ENCODE peak calls at places on chromosomes 6 and 20, in four cellular contexts. N is colonic mucosa, O is IMR-90, X is GM23248. P is an unnamed sample.

GRCh38 chr20:62317167-62317655 is 14.4 kb downstream of the ADRM1 start:
- DNase-seq in O (no peak), N (no peak), X (no peak), P (no peak)

GRCh38 chr6:36386495-36387439 is 702 bp downstream of the ETV7 start:
- DNase-seq in O (peak), N (peak), X (peak), P (peak)

GRCh38 chr6:161353208-161353613 is 79.3 kb upstream of the AGPAT4 start:
- DNase-seq in N (no peak), X (peak), O (no peak), P (peak)

GRCh38 chr6:5731435-5731834 is 275.3 kb downstream of the NRN1 start:
- DNase-seq in O (no peak), X (no peak), N (no peak), P (no peak)

GRCh38 chr6:37100740-37101139 is 69.2 kb upstream of the PIM1 start:
- DNase-seq in O (no peak), X (no peak), N (no peak), P (no peak)

GRCh38 chr6:51057296-51057695 is 238.6 kb downstream of the TFAP2B start:
- DNase-seq in O (no peak), X (no peak), N (no peak), P (no peak)

GRCh38 chr6:149088361-149088760 is 229.2 kb upstream of the TAB2 start:
- DNase-seq in X (no peak), O (no peak), N (no peak), P (no peak)

GRCh38 chr6:169960891-169961611 is 209.6 kb downstream of the ERMARD start:
- DNase-seq in X (peak), O (no peak), N (peak), P (no peak)

GRCh38 chr6:6283747-6284146 is 36.7 kb downstream of the F13A1 start:
- DNase-seq in N (no peak), X (no peak), O (no peak), P (no peak)

GRCh38 chr20:15889073-15889923 is 684.0 kb downstream of the KIF16B start:
- DNase-seq in N (no peak), X (no peak), O (no peak), P (no peak)

GRCh38 chr20:55271370-55271769 is 733.9 kb downstream of the CBLN4 start:
- DNase-seq in N (no peak), X (no peak), O (no peak), P (no peak)

GRCh38 chr20:52033313-52033712 is 158.3 kb downstream of the ZFP64 start:
- DNase-seq in X (no peak), O (peak), N (no peak), P (no peak)

GRCh38 chr6:105794263-105794662 is 291.9 kb upstream of the PRDM1 start:
- DNase-seq in N (peak), O (no peak), X (peak), P (no peak)

GRCh38 chr20:32877507-32877906 is 18.8 kb downstream of the EFCAB8 start:
- DNase-seq in O (peak), X (no peak), N (no peak), P (peak)

GRCh38 chr20:34516874-34517542 is 786 bp downstream of the DYNLRB1 start:
- DNase-seq in N (peak), X (peak), O (no peak), P (no peak)

GRCh38 chr6:24307881-24308280 is 50.0 kb downstream of the DCDC2 start:
- DNase-seq in N (no peak), X (peak), O (no peak), P (no peak)

GRCh38 chr6:137717074-137718073 is 149.7 kb upstream of the TNFAIP3 start:
- DNase-seq in O (no peak), N (no peak), X (no peak), P (peak)

GRCh38 chr6:69018911-69019310 is 383.8 kb downstream of the ADGRB3 start:
- DNase-seq in O (no peak), X (no peak), N (no peak), P (no peak)

GRCh38 chr6:133964052-133964451 is 11.0 kb downstream of the TBPL1 start:
- DNase-seq in N (no peak), O (peak), X (peak), P (peak)

DNA sequence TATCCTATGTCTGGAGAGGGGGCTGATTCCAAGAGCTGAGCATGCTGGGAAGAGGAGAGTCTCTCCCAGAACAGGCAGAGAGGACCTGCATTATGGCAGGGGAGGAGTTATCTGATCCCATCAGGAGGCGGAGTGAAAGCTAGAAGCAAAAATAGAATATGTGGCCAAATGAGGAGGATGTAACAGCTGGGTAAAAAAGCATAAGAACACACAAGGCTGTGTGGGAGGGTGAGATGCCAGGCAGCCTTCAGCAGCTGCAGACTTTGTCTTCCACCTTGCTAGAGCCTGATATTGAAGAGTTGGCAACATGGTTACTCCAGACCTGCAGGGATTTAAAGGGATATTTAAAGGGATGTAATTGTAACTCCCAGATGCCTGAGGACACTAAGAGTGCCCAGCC is 167.1 kb downstream of the PTPRT start:
- DNase-seq in X (no peak), O (no peak), N (no peak), P (no peak)
- H3K9ac ChIP-seq in X (no peak), O (no peak), N (no peak), P (no peak)

GRCh38 chr6:43647613-43648012 is 2.8 kb downstream of the RSPH9 start:
- DNase-seq in O (no peak), N (no peak), X (no peak), P (no peak)

GRCh38 chr6:43639984-43640800 is 4.6 kb downstream of the MAD2L1BP start:
- DNase-seq in N (no peak), O (no peak), X (no peak), P (no peak)

GRCh38 chr6:43648248-43648647 is 3.4 kb downstream of the RSPH9 start:
- DNase-seq in X (no peak), O (no peak), N (no peak), P (no peak)

GRCh38 chr6:43645613-43645964 is 753 bp downstream of the RSPH9 start:
- DNase-seq in N (no peak), X (no peak), O (no peak), P (no peak)

DNA sequence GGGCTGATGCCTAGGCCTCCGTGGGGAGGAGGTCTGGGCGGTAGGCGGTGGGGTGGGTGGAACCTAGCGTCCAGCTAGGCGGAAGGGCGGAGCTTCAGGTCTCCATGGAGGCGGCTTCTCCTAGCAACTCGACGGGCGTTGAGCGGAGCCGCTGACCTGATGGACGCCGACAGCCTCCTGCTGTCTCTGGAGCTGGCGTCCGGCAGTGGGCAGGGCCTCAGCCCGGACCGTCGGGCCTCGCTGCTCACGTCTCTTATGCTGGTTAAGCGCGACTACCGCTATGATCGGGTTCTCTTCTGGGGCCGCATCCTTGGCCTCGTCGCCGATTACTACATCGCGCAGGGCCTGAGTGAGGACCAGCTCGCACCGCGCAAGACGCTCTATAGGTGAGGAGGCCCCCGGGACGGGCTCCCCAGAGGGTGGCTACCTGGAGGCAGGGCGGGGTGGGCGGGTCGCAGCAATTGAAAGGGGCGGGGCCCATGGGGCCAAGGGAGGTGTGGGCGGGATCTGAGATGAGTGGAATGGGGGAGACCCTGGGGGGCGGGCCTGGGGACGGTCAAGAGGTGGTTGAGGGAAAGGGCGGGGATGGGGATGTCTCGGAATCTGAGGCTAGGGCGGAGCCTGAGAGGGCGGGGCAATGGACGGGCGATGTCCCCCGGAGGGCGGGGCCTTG is at the start of gene RSPH9:
- DNase-seq in O (peak), X (peak), N (peak), P (peak)
- H3K9ac ChIP-seq in O (no peak), X (peak), N (no peak), P (peak)

GRCh38 chr6:46279874-46280273 is 109.1 kb upstream of the ENPP5 start:
- DNase-seq in X (peak), O (no peak), N (no peak), P (peak)
- H3K9ac ChIP-seq in X (no peak), O (no peak), N (no peak), P (no peak)

GRCh38 chr6:49552596-49552995 is 2.1 kb downstream of the C6orf141 start:
- DNase-seq in O (no peak), N (no peak), X (no peak), P (no peak)

GRCh38 chr6:49550413-49551125 is at the start of gene C6orf141:
- DNase-seq in O (no peak), X (peak), N (peak), P (peak)

GRCh38 chr6:49553353-49553752 is 2.9 kb downstream of the C6orf141 start:
- DNase-seq in N (no peak), X (peak), O (peak), P (no peak)

GRCh38 chr6:49551126-49551865 is 828 bp downstream of the C6orf141 start:
- DNase-seq in N (peak), O (no peak), X (peak), P (peak)

DNA sequence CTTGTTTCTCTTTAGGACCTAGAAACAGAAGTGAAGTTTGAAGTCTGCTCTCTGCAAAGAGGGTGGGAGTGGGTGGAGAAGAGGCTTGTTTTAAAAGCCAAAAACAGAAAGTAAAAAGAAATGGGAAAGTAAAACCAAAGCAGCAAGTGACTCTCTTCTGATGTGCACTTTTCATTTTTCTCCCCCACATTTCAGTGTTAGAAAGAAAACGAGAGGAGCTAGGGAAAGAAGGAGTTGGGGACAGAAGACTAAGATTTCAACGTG is 1.3 kb downstream of the C6orf141 start:
- DNase-seq in O (no peak), X (no peak), N (no peak), P (no peak)
- H3K9ac ChIP-seq in O (no peak), X (no peak), N (peak), P (no peak)

DNA sequence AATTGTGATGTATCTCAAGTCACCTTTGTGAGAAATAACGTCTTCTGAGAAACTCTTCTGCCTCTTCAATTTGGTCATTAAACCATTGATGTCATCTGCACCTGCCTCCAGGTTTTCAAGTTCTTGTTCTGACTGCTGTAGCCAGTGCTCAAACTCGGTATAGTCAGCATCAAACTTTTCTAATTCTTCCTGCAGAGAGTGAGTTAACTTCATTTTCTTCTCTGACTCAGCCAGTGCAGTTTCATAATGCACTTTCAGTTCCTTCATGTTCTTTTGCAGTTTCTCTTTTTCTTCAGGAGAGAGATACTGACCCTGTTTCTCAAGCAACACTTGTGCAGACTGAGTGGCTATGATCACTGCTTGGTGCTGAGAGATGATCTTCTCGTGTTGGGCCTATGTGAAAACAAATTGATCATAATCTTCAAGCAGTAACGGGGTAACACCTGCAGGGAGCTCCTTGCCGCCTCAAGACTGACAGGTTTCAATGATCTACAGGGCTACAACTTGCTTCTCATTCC is 48.8 kb downstream of the DST start:
- DNase-seq in O (peak), N (no peak), X (peak), P (peak)
- H3K9ac ChIP-seq in O (no peak), N (no peak), X (no peak), P (no peak)

GRCh38 chr6:141752677-141753076 is 380.0 kb upstream of the GJE1 start:
- DNase-seq in X (peak), O (no peak), N (no peak), P (no peak)

GRCh38 chr6:141758430-141758829 is 374.3 kb upstream of the GJE1 start:
- DNase-seq in X (no peak), O (no peak), N (no peak), P (no peak)

GRCh38 chr6:141753180-141753579 is 379.5 kb upstream of the GJE1 start:
- DNase-seq in O (no peak), X (no peak), N (no peak), P (no peak)
- H3K9ac ChIP-seq in O (no peak), X (no peak), N (no peak), P (no peak)

P was measured in fibroblast of lung.